ENCODE peak calls at places on chromosomes 16 and 17, in five cellular contexts. S is small intestine; F is heart right ventricle; L is breast epithelium; N is CD4-positive, CD25-positive, alpha-beta regulatory T cell. J is an unnamed sample. For H3K4me1, the result is how much of the 10 kb centered on the place peaks cover.

GRCh38 chr17:40821536-40821935 is 878 bp downstream of the KRT10 start:
- DNase-seq in S (no peak), L (no peak), F (no peak), N (no peak), J (no peak)

GRCh38 chr17:78997231-78997741 is 12.3 kb downstream of the CANT1 start:
- DNase-seq in N (no peak), L (no peak), S (no peak), F (no peak), J (no peak)

GRCh38 chr16:19994771-19995170 is 78.9 kb downstream of the GPR139 start:
- DNase-seq in N (no peak), L (no peak), S (no peak), F (no peak), J (no peak)

GRCh38 chr17:77356690-77357201 is 216.0 kb downstream of the SEC14L1 start:
- DNase-seq in N (no peak), S (no peak), F (no peak), L (no peak), J (no peak)

GRCh38 chr17:81491761-81492160 is 20.8 kb downstream of the ACTG1 start:
- DNase-seq in S (no peak), L (no peak), N (no peak), F (no peak), J (no peak)

GRCh38 chr16:88697831-88698693 is 8.1 kb downstream of the RNF166 start:
- DNase-seq in S (no peak), N (peak), F (no peak), L (no peak), J (no peak)

GRCh38 chr16:29911676-29912010 is 11.4 kb downstream of the ASPHD1 start:
- DNase-seq in S (no peak), L (no peak), F (no peak), N (no peak), J (no peak)

GRCh38 chr17:16374129-16374528 is 6.8 kb upstream of the UBB start:
- DNase-seq in N (no peak), L (no peak), S (peak), F (no peak), J (no peak)

GRCh38 chr16:81758376-81758775 is 20.7 kb upstream of the PLCG2 start:
- DNase-seq in F (no peak), N (no peak), S (peak), L (no peak), J (no peak)

GRCh38 chr16:77951788-77952187 is 70.6 kb upstream of the CLEC3A start:
- DNase-seq in N (no peak), L (no peak), F (no peak), S (peak), J (peak)

GRCh38 chr17:66720027-66720426 is 114.9 kb upstream of the CACNG5 start:
- DNase-seq in L (no peak), S (no peak), F (no peak), N (no peak), J (no peak)

GRCh38 chr16:81987121-81987520 is 24.1 kb downstream of the SDR42E1 start:
- DNase-seq in N (no peak), S (no peak), L (no peak), F (no peak), J (no peak)

GRCh38 chr17:75753193-75753513 is 11.8 kb downstream of the GALK1 start:
- DNase-seq in N (no peak), F (no peak), L (no peak), S (no peak), J (no peak)

GRCh38 chr17:48852251-48852650 is 21.4 kb downstream of the CALCOCO2 start:
- DNase-seq in N (no peak), F (no peak), S (no peak), L (no peak), J (no peak)

GRCh38 chr16:19722981-19723380 is 4.9 kb downstream of the IQCK start:
- DNase-seq in F (no peak), L (no peak), N (no peak), S (no peak), J (no peak)

GRCh38 chr17:50270430-50271172 is 3.7 kb upstream of the TMEM92 start:
- DNase-seq in N (no peak), L (no peak), F (no peak), S (no peak), J (no peak)
- H3K4me1 ChIP-seq in N (under half), L (under half), F (under half), S (under half), J (under half)

GRCh38 chr17:82890926-82891678 is 51.3 kb upstream of the ZNF750 start:
- DNase-seq in S (no peak), N (no peak), L (no peak), F (no peak), J (no peak)
- H3K4me1 ChIP-seq in S (under half), N (under half), L (under half), F (half or more), J (under half)

DNA sequence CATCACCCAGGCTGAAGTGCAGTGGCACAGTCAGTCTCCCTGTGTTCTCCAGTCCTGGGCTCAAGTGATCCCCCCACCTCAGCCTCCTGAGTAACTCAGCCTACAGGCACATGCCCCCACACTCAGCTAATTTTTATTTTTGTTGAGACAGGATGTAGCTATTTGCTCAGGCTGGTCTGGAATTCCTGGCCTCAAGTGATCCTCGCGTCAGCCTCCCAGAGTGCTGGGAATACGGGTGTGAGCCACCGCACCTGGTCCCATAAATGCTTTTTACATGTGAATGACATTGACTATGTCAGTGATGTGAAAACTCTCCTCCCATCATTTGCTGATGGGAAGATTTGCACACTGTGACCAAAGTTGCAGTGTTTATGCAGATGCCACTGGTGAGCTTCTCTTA is 15.0 kb downstream of the PLCD3 start:
- DNase-seq in F (no peak), L (no peak), S (no peak), N (no peak), J (no peak)
- H3K4me1 ChIP-seq in F (under half), L (under half), S (under half), N (under half), J (under half)

DNA sequence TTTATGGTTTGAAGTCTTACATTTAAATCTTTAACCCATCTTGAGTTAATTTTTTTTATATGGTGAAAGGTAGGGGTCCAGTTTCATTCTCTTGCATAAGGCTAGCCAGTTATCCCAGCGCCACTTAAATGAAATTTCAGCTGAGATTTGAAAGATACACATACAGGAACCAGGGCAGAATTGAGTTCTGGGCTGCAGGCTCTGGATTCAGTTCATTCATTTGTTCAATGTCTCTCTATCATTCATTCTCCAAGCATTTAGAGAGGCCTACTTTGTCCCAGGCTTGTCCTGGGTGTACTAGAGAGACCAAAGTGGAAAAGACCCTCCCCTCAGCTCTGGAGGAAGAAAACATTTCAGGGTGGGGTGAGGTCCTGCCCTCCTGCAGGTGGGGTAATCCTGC is 577 bp upstream of the TRIM72 start:
- DNase-seq in L (no peak), N (no peak), S (no peak), F (no peak), J (no peak)
- H3K4me1 ChIP-seq in L (under half), N (under half), S (under half), F (under half), J (under half)

J was measured in prostate gland.